ENCODE peak calls at places on chromosomes 11 and 22, in four cellular contexts. One of them, this sample, is unnamed. For H3K4me1, the result is how much of the 10 kb centered on the place peaks cover.

GRCh38 chr11:114193730-114194674 is 102.2 kb upstream of the NNMT start:
- DNase-seq in GM12878: no peak
- DNase-seq in H1: no peak
- DNase-seq in HepG2: no peak
- DNase-seq in this sample: no peak

GRCh38 chr22:24588370-24588755 is 4.5 kb downstream of the LRRC75B start:
- DNase-seq in GM12878: no peak
- DNase-seq in H1: no peak
- DNase-seq in HepG2: no peak
- DNase-seq in this sample: no peak

GRCh38 chr11:45098929-45099328 is 47.5 kb upstream of the PRDM11 start:
- DNase-seq in GM12878: no peak
- DNase-seq in H1: peak
- DNase-seq in HepG2: no peak
- DNase-seq in this sample: no peak

GRCh38 chr11:127919206-127920000 is 668.0 kb downstream of the ETS1 start:
- DNase-seq in H1: no peak
- DNase-seq in HepG2: no peak
- DNase-seq in GM12878: no peak
- DNase-seq in this sample: no peak

GRCh38 chr11:96827164-96827563 is 437.4 kb downstream of the JRKL start:
- DNase-seq in HepG2: no peak
- DNase-seq in GM12878: no peak
- DNase-seq in H1: no peak
- DNase-seq in this sample: peak

GRCh38 chr22:46290843-46291785 is 5.6 kb upstream of the GTSE1 start:
- DNase-seq in H1: no peak
- DNase-seq in HepG2: no peak
- DNase-seq in GM12878: no peak
- DNase-seq in this sample: no peak

GRCh38 chr22:23581252-23581634 is 1.2 kb upstream of the IGLL1 start:
- DNase-seq in GM12878: no peak
- DNase-seq in H1: no peak
- DNase-seq in HepG2: no peak
- DNase-seq in this sample: no peak

GRCh38 chr11:30008946-30009525 is 7.8 kb downstream of the KCNA4 start:
- DNase-seq in H1: no peak
- DNase-seq in HepG2: no peak
- DNase-seq in GM12878: no peak
- DNase-seq in this sample: no peak

GRCh38 chr11:45560935-45561330 is 104.5 kb downstream of the CHST1 start:
- DNase-seq in GM12878: no peak
- DNase-seq in HepG2: no peak
- DNase-seq in H1: no peak
- DNase-seq in this sample: no peak

GRCh38 chr22:37166675-37167066 is 17.0 kb upstream of the IL2RB start:
- DNase-seq in HepG2: peak
- DNase-seq in H1: peak
- DNase-seq in GM12878: no peak
- DNase-seq in this sample: peak

GRCh38 chr11:117849781-117850414 is 25.4 kb upstream of the FXYD2 start:
- DNase-seq in GM12878: no peak
- DNase-seq in H1: no peak
- DNase-seq in HepG2: no peak
- DNase-seq in this sample: no peak

GRCh38 chr11:120622189-120622912 is 110.8 kb downstream of the GRIK4 start:
- DNase-seq in GM12878: no peak
- DNase-seq in HepG2: no peak
- DNase-seq in H1: no peak
- DNase-seq in this sample: no peak

GRCh38 chr22:19610518-19611253 is 86.5 kb upstream of the CLDN5 start:
- DNase-seq in H1: no peak
- DNase-seq in HepG2: no peak
- DNase-seq in GM12878: no peak
- DNase-seq in this sample: no peak

GRCh38 chr11:67644042-67644441 is 4.5 kb upstream of the TBX10 start:
- DNase-seq in GM12878: no peak
- DNase-seq in HepG2: peak
- DNase-seq in H1: peak
- DNase-seq in this sample: no peak
- TF ChIP-seq YY1 in GM12878: no peak
- TF ChIP-seq YY1 in HepG2: no peak
- TF ChIP-seq YY1 in H1: no peak
- TF ChIP-seq YY1 in this sample: no peak

DNA sequence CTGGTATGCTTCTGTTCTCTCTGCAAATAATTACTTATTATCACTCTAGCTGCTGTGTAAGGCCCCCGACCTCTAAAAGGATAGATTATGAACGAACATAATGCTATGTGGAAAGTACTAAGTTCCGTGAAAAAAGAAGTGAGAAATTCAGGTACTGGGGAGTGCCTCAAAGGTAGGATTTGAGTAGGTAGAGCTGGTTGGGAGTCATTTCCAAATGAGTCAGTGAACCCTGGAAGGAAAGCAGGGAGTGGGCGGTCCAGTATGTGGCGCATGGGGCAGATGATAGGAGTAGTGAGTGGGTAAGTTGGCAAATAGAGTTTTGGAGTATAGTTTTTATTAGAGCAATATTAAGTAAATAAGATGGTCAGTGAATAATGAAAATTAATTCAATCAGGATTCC is 2.4 kb downstream of the ZC3H12C start:
- DNase-seq in GM12878: no peak
- DNase-seq in HepG2: no peak
- DNase-seq in H1: no peak
- DNase-seq in this sample: no peak
- TF ChIP-seq SUZ12 in GM12878: no peak
- TF ChIP-seq SUZ12 in HepG2: no peak
- TF ChIP-seq SUZ12 in H1: no peak
- TF ChIP-seq SUZ12 in this sample: no peak

GRCh38 chr11:111982019-111982464 is 43.2 kb upstream of the DLAT start:
- DNase-seq in HepG2: peak
- DNase-seq in GM12878: peak
- DNase-seq in H1: peak
- DNase-seq in this sample: peak

GRCh38 chr11:111982532-111983186 is 42.5 kb upstream of the DLAT start:
- DNase-seq in GM12878: no peak
- DNase-seq in HepG2: no peak
- DNase-seq in H1: no peak
- DNase-seq in this sample: no peak

GRCh38 chr11:111978028-111978771 is 41.1 kb downstream of the DIXDC1 start:
- DNase-seq in HepG2: no peak
- DNase-seq in GM12878: no peak
- DNase-seq in H1: peak
- DNase-seq in this sample: no peak

GRCh38 chr11:111981270-111981669 is 43.9 kb upstream of the DLAT start:
- DNase-seq in H1: no peak
- DNase-seq in HepG2: no peak
- DNase-seq in GM12878: no peak
- DNase-seq in this sample: no peak

GRCh38 chr11:111980062-111980461 is 42.9 kb downstream of the DIXDC1 start:
- DNase-seq in H1: no peak
- DNase-seq in HepG2: no peak
- DNase-seq in GM12878: no peak
- DNase-seq in this sample: no peak
- H3K4me1 ChIP-seq in H1: under half
- H3K4me1 ChIP-seq in HepG2: under half
- H3K4me1 ChIP-seq in GM12878: under half
- H3K4me1 ChIP-seq in this sample: under half

GRCh38 chr11:69874984-69875673 is 55.9 kb upstream of the FGF3 start:
- DNase-seq in GM12878: no peak
- DNase-seq in HepG2: no peak
- DNase-seq in H1: peak
- DNase-seq in this sample: no peak

GRCh38 chr11:69878927-69879733 is 59.9 kb upstream of the FGF3 start:
- DNase-seq in GM12878: no peak
- DNase-seq in HepG2: no peak
- DNase-seq in H1: no peak
- DNase-seq in this sample: no peak

GRCh38 chr11:69878144-69878883 is 59.1 kb upstream of the FGF3 start:
- DNase-seq in H1: peak
- DNase-seq in HepG2: no peak
- DNase-seq in GM12878: no peak
- DNase-seq in this sample: no peak

GRCh38 chr11:69876013-69876412 is 56.8 kb upstream of the FGF3 start:
- DNase-seq in HepG2: no peak
- DNase-seq in H1: no peak
- DNase-seq in GM12878: no peak
- DNase-seq in this sample: no peak

GRCh38 chr11:69877235-69877634 is 58.0 kb upstream of the FGF3 start:
- DNase-seq in H1: no peak
- DNase-seq in HepG2: no peak
- DNase-seq in GM12878: no peak
- DNase-seq in this sample: no peak
- TF ChIP-seq YY1 in H1: no peak
- TF ChIP-seq YY1 in HepG2: no peak
- TF ChIP-seq YY1 in GM12878: no peak
- TF ChIP-seq YY1 in this sample: no peak

GRCh38 chr11:2750601-2751522 is 51.1 kb upstream of the KCNQ1OT1 start:
- DNase-seq in GM12878: no peak
- DNase-seq in HepG2: no peak
- DNase-seq in H1: no peak
- DNase-seq in this sample: no peak
- TF ChIP-seq SUZ12 in GM12878: no peak
- TF ChIP-seq SUZ12 in HepG2: no peak
- TF ChIP-seq SUZ12 in H1: no peak
- TF ChIP-seq SUZ12 in this sample: no peak

GRCh38 chr11:18321991-18322711 is at the start of the genes GTF2H1 and HPS5:
- DNase-seq in GM12878: peak
- DNase-seq in HepG2: peak
- DNase-seq in H1: peak
- DNase-seq in this sample: peak
- H3K4me1 ChIP-seq in GM12878: under half
- H3K4me1 ChIP-seq in HepG2: half or more
- H3K4me1 ChIP-seq in H1: under half
- H3K4me1 ChIP-seq in this sample: under half

GRCh38 chr22:38348751-38349496 is 31.7 kb upstream of the CSNK1E start:
- DNase-seq in GM12878: no peak
- DNase-seq in HepG2: no peak
- DNase-seq in H1: peak
- DNase-seq in this sample: no peak
- TF ChIP-seq YY1 in GM12878: no peak
- TF ChIP-seq YY1 in HepG2: no peak
- TF ChIP-seq YY1 in H1: no peak
- TF ChIP-seq YY1 in this sample: no peak

DNA sequence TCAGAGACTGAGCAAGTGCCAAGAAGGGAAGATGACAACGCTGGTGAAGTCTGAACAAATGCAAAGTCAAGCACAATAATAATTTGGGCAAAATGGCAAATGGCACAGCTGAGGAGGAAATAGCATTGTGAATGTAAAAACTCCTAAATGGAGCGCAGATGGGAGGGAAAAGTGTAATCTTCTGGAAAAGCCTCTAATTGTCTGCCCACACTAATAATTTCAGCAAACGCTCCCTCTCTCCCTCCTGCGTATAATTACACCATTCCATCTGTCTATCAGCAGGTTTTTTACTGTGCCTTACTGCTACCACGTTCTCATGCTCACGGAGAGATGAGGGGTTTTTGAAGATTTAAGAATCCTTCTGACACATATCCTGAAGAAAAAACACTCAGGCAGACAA is 302.6 kb downstream of the KIRREL3 start:
- DNase-seq in HepG2: no peak
- DNase-seq in H1: no peak
- DNase-seq in GM12878: no peak
- DNase-seq in this sample: no peak
- TF ChIP-seq SUZ12 in HepG2: no peak
- TF ChIP-seq SUZ12 in H1: no peak
- TF ChIP-seq SUZ12 in GM12878: no peak
- TF ChIP-seq SUZ12 in this sample: no peak

DNA sequence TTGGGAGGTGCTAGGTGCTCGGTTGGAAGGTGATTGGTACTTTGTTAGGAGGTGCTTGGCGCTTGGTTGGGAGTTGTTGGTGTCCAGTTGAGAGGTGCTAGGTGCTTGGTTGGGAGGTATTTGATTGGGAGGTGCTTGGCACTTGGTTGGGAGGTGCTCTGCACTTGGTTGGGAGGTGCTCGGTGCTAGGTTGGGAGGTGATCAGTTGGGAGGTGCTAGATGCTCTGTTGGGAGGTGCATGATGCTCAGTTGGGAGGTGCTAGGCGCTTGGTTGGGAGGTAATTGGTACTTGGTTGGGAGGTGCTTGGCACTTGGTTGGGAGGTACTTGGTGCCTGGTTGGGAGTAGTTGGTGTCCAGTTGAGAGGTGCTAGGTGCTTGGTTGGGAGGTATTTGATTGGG is 40.2 kb downstream of the LRP5 start:
- DNase-seq in HepG2: no peak
- DNase-seq in GM12878: no peak
- DNase-seq in H1: no peak
- DNase-seq in this sample: no peak
- H3K4me1 ChIP-seq in HepG2: under half
- H3K4me1 ChIP-seq in GM12878: under half
- H3K4me1 ChIP-seq in H1: under half
- H3K4me1 ChIP-seq in this sample: under half